ENCODE peak calls at places on chromosomes 5 and 9, in ten cellular contexts. One of them, this sample, is unnamed.
A peak's percentile ranks its signal among the peaks of the same experiment; 100 is the strongest.

GRCh38 chr5:72951850-72952468 is 3.9 kb upstream of the FCHO2 start:
- DNase-seq in astrocyte of the spinal cord: peak; percentile 55
- DNase-seq in left kidney: no peak
- DNase-seq in stimulated activated CD4-positive, alpha-beta T cell treated with anti-CD3 and anti-CD28 coated beads, TNF-alpha, amount 100 ng/mL, for 1 hour: no peak
- DNase-seq in DMS 273 treated with DMSO at 0.1 percent for 48 hours: no peak
- DNase-seq in frontal cortex: no peak
- DNase-seq in stimulated activated CD8-positive, alpha-beta memory T cell treated with anti-CD3 and anti-CD28 coated beads, Interleukin-4, amount 100 ng/mL, for 24 hours: no peak
- DNase-seq in lung: no peak
- DNase-seq in A549: peak; percentile 41
- DNase-seq in activated CD8-positive, alpha-beta memory T cell treated with anti-CD3 and anti-CD28 coated beads, Interleukin-2, amount 50 U/mL, for 4 hours: no peak
- DNase-seq in this sample: no peak

GRCh38 chr9:21591221-21592062 is 109.3 kb upstream of the IFNE start:
- DNase-seq in stimulated activated CD8-positive, alpha-beta memory T cell treated with anti-CD3 and anti-CD28 coated beads, Interleukin-4, amount 100 ng/mL, for 24 hours: peak; percentile 28
- DNase-seq in stimulated activated CD4-positive, alpha-beta T cell treated with anti-CD3 and anti-CD28 coated beads, TNF-alpha, amount 100 ng/mL, for 1 hour: no peak
- DNase-seq in lung: peak; percentile 33
- DNase-seq in frontal cortex: no peak
- DNase-seq in DMS 273 treated with DMSO at 0.1 percent for 48 hours: no peak
- DNase-seq in activated CD8-positive, alpha-beta memory T cell treated with anti-CD3 and anti-CD28 coated beads, Interleukin-2, amount 50 U/mL, for 4 hours: peak; percentile 44
- DNase-seq in astrocyte of the spinal cord: peak; percentile 98
- DNase-seq in left kidney: no peak
- DNase-seq in A549: peak; percentile 74
- DNase-seq in this sample: no peak

GRCh38 chr5:157343842-157344790 is 78.2 kb downstream of the CYFIP2 start:
- DNase-seq in stimulated activated CD8-positive, alpha-beta memory T cell treated with anti-CD3 and anti-CD28 coated beads, Interleukin-4, amount 100 ng/mL, for 24 hours: no peak
- DNase-seq in lung: no peak
- DNase-seq in DMS 273 treated with DMSO at 0.1 percent for 48 hours: no peak
- DNase-seq in A549: no peak
- DNase-seq in astrocyte of the spinal cord: no peak
- DNase-seq in activated CD8-positive, alpha-beta memory T cell treated with anti-CD3 and anti-CD28 coated beads, Interleukin-2, amount 50 U/mL, for 4 hours: no peak
- DNase-seq in frontal cortex: no peak
- DNase-seq in left kidney: no peak
- DNase-seq in stimulated activated CD4-positive, alpha-beta T cell treated with anti-CD3 and anti-CD28 coated beads, TNF-alpha, amount 100 ng/mL, for 1 hour: no peak
- DNase-seq in this sample: no peak

GRCh38 chr9:85522459-85523092 is 219.2 kb downstream of the AGTPBP1 start:
- DNase-seq in frontal cortex: no peak
- DNase-seq in DMS 273 treated with DMSO at 0.1 percent for 48 hours: peak; percentile 9
- DNase-seq in stimulated activated CD4-positive, alpha-beta T cell treated with anti-CD3 and anti-CD28 coated beads, TNF-alpha, amount 100 ng/mL, for 1 hour: no peak
- DNase-seq in lung: no peak
- DNase-seq in activated CD8-positive, alpha-beta memory T cell treated with anti-CD3 and anti-CD28 coated beads, Interleukin-2, amount 50 U/mL, for 4 hours: no peak
- DNase-seq in left kidney: peak; percentile 85
- DNase-seq in stimulated activated CD8-positive, alpha-beta memory T cell treated with anti-CD3 and anti-CD28 coated beads, Interleukin-4, amount 100 ng/mL, for 24 hours: peak; percentile 7
- DNase-seq in astrocyte of the spinal cord: peak; percentile 43
- DNase-seq in A549: peak; percentile 25
- DNase-seq in this sample: peak; percentile 55

GRCh38 chr5:169767938-169768337 is 130.9 kb downstream of the DOCK2 start:
- DNase-seq in astrocyte of the spinal cord: no peak
- DNase-seq in lung: no peak
- DNase-seq in frontal cortex: no peak
- DNase-seq in A549: no peak
- DNase-seq in stimulated activated CD4-positive, alpha-beta T cell treated with anti-CD3 and anti-CD28 coated beads, TNF-alpha, amount 100 ng/mL, for 1 hour: no peak
- DNase-seq in DMS 273 treated with DMSO at 0.1 percent for 48 hours: no peak
- DNase-seq in stimulated activated CD8-positive, alpha-beta memory T cell treated with anti-CD3 and anti-CD28 coated beads, Interleukin-4, amount 100 ng/mL, for 24 hours: no peak
- DNase-seq in activated CD8-positive, alpha-beta memory T cell treated with anti-CD3 and anti-CD28 coated beads, Interleukin-2, amount 50 U/mL, for 4 hours: no peak
- DNase-seq in left kidney: peak; percentile 47
- DNase-seq in this sample: no peak

GRCh38 chr5:40137223-40137622 is 542.5 kb upstream of the PTGER4 start:
- DNase-seq in frontal cortex: no peak
- DNase-seq in A549: no peak
- DNase-seq in lung: no peak
- DNase-seq in activated CD8-positive, alpha-beta memory T cell treated with anti-CD3 and anti-CD28 coated beads, Interleukin-2, amount 50 U/mL, for 4 hours: no peak
- DNase-seq in DMS 273 treated with DMSO at 0.1 percent for 48 hours: no peak
- DNase-seq in stimulated activated CD4-positive, alpha-beta T cell treated with anti-CD3 and anti-CD28 coated beads, TNF-alpha, amount 100 ng/mL, for 1 hour: no peak
- DNase-seq in astrocyte of the spinal cord: no peak
- DNase-seq in stimulated activated CD8-positive, alpha-beta memory T cell treated with anti-CD3 and anti-CD28 coated beads, Interleukin-4, amount 100 ng/mL, for 24 hours: no peak
- DNase-seq in left kidney: peak; percentile 4
- DNase-seq in this sample: no peak

GRCh38 chr5:159198063-159199036 is 11.0 kb downstream of the RNF145 start:
- DNase-seq in DMS 273 treated with DMSO at 0.1 percent for 48 hours: no peak
- DNase-seq in activated CD8-positive, alpha-beta memory T cell treated with anti-CD3 and anti-CD28 coated beads, Interleukin-2, amount 50 U/mL, for 4 hours: no peak
- DNase-seq in stimulated activated CD8-positive, alpha-beta memory T cell treated with anti-CD3 and anti-CD28 coated beads, Interleukin-4, amount 100 ng/mL, for 24 hours: no peak
- DNase-seq in frontal cortex: no peak
- DNase-seq in lung: no peak
- DNase-seq in left kidney: no peak
- DNase-seq in astrocyte of the spinal cord: no peak
- DNase-seq in stimulated activated CD4-positive, alpha-beta T cell treated with anti-CD3 and anti-CD28 coated beads, TNF-alpha, amount 100 ng/mL, for 1 hour: no peak
- DNase-seq in A549: no peak
- DNase-seq in this sample: no peak

GRCh38 chr9:100294806-100295205 is 57.9 kb downstream of the TEX10 start:
- DNase-seq in frontal cortex: no peak
- DNase-seq in astrocyte of the spinal cord: no peak
- DNase-seq in DMS 273 treated with DMSO at 0.1 percent for 48 hours: no peak
- DNase-seq in lung: no peak
- DNase-seq in left kidney: no peak
- DNase-seq in stimulated activated CD4-positive, alpha-beta T cell treated with anti-CD3 and anti-CD28 coated beads, TNF-alpha, amount 100 ng/mL, for 1 hour: no peak
- DNase-seq in activated CD8-positive, alpha-beta memory T cell treated with anti-CD3 and anti-CD28 coated beads, Interleukin-2, amount 50 U/mL, for 4 hours: no peak
- DNase-seq in stimulated activated CD8-positive, alpha-beta memory T cell treated with anti-CD3 and anti-CD28 coated beads, Interleukin-4, amount 100 ng/mL, for 24 hours: no peak
- DNase-seq in A549: no peak
- DNase-seq in this sample: no peak

GRCh38 chr5:84017704-84018240 is 297.1 kb upstream of the HAPLN1 start:
- DNase-seq in left kidney: no peak
- DNase-seq in frontal cortex: no peak
- DNase-seq in lung: no peak
- DNase-seq in activated CD8-positive, alpha-beta memory T cell treated with anti-CD3 and anti-CD28 coated beads, Interleukin-2, amount 50 U/mL, for 4 hours: no peak
- DNase-seq in DMS 273 treated with DMSO at 0.1 percent for 48 hours: no peak
- DNase-seq in astrocyte of the spinal cord: peak; percentile 33
- DNase-seq in stimulated activated CD8-positive, alpha-beta memory T cell treated with anti-CD3 and anti-CD28 coated beads, Interleukin-4, amount 100 ng/mL, for 24 hours: no peak
- DNase-seq in stimulated activated CD4-positive, alpha-beta T cell treated with anti-CD3 and anti-CD28 coated beads, TNF-alpha, amount 100 ng/mL, for 1 hour: no peak
- DNase-seq in A549: no peak
- DNase-seq in this sample: no peak

GRCh38 chr9:4828776-4829175 is 36.0 kb downstream of the RCL1 start:
- DNase-seq in DMS 273 treated with DMSO at 0.1 percent for 48 hours: no peak
- DNase-seq in astrocyte of the spinal cord: peak; percentile 56
- DNase-seq in stimulated activated CD4-positive, alpha-beta T cell treated with anti-CD3 and anti-CD28 coated beads, TNF-alpha, amount 100 ng/mL, for 1 hour: no peak
- DNase-seq in frontal cortex: no peak
- DNase-seq in activated CD8-positive, alpha-beta memory T cell treated with anti-CD3 and anti-CD28 coated beads, Interleukin-2, amount 50 U/mL, for 4 hours: no peak
- DNase-seq in lung: no peak
- DNase-seq in stimulated activated CD8-positive, alpha-beta memory T cell treated with anti-CD3 and anti-CD28 coated beads, Interleukin-4, amount 100 ng/mL, for 24 hours: no peak
- DNase-seq in left kidney: no peak
- DNase-seq in A549: no peak
- DNase-seq in this sample: no peak

GRCh38 chr5:77893225-77893860 is 117.2 kb upstream of the TBCA start:
- DNase-seq in lung: no peak
- DNase-seq in frontal cortex: no peak
- DNase-seq in activated CD8-positive, alpha-beta memory T cell treated with anti-CD3 and anti-CD28 coated beads, Interleukin-2, amount 50 U/mL, for 4 hours: no peak
- DNase-seq in astrocyte of the spinal cord: peak; percentile 98
- DNase-seq in stimulated activated CD8-positive, alpha-beta memory T cell treated with anti-CD3 and anti-CD28 coated beads, Interleukin-4, amount 100 ng/mL, for 24 hours: no peak
- DNase-seq in A549: peak; percentile 83
- DNase-seq in stimulated activated CD4-positive, alpha-beta T cell treated with anti-CD3 and anti-CD28 coated beads, TNF-alpha, amount 100 ng/mL, for 1 hour: no peak
- DNase-seq in DMS 273 treated with DMSO at 0.1 percent for 48 hours: no peak
- DNase-seq in left kidney: no peak
- DNase-seq in this sample: no peak

GRCh38 chr9:75185585-75186170 is 97.4 kb downstream of the OSTF1 start:
- DNase-seq in activated CD8-positive, alpha-beta memory T cell treated with anti-CD3 and anti-CD28 coated beads, Interleukin-2, amount 50 U/mL, for 4 hours: peak; percentile 49
- DNase-seq in DMS 273 treated with DMSO at 0.1 percent for 48 hours: no peak
- DNase-seq in A549: peak; percentile 29
- DNase-seq in stimulated activated CD8-positive, alpha-beta memory T cell treated with anti-CD3 and anti-CD28 coated beads, Interleukin-4, amount 100 ng/mL, for 24 hours: peak; percentile 12
- DNase-seq in stimulated activated CD4-positive, alpha-beta T cell treated with anti-CD3 and anti-CD28 coated beads, TNF-alpha, amount 100 ng/mL, for 1 hour: no peak
- DNase-seq in left kidney: peak; percentile 55
- DNase-seq in astrocyte of the spinal cord: no peak
- DNase-seq in lung: no peak
- DNase-seq in frontal cortex: no peak
- DNase-seq in this sample: peak; percentile 42

GRCh38 chr9:87184956-87185642 is 237.8 kb upstream of the GAS1 start:
- DNase-seq in activated CD8-positive, alpha-beta memory T cell treated with anti-CD3 and anti-CD28 coated beads, Interleukin-2, amount 50 U/mL, for 4 hours: no peak
- DNase-seq in left kidney: no peak
- DNase-seq in stimulated activated CD8-positive, alpha-beta memory T cell treated with anti-CD3 and anti-CD28 coated beads, Interleukin-4, amount 100 ng/mL, for 24 hours: no peak
- DNase-seq in lung: no peak
- DNase-seq in frontal cortex: no peak
- DNase-seq in astrocyte of the spinal cord: peak; percentile 80
- DNase-seq in DMS 273 treated with DMSO at 0.1 percent for 48 hours: no peak
- DNase-seq in stimulated activated CD4-positive, alpha-beta T cell treated with anti-CD3 and anti-CD28 coated beads, TNF-alpha, amount 100 ng/mL, for 1 hour: no peak
- DNase-seq in A549: no peak
- DNase-seq in this sample: no peak

GRCh38 chr5:158928405-158928804 is 171.3 kb downstream of the EBF1 start:
- DNase-seq in stimulated activated CD8-positive, alpha-beta memory T cell treated with anti-CD3 and anti-CD28 coated beads, Interleukin-4, amount 100 ng/mL, for 24 hours: no peak
- DNase-seq in frontal cortex: no peak
- DNase-seq in left kidney: peak; percentile 65
- DNase-seq in activated CD8-positive, alpha-beta memory T cell treated with anti-CD3 and anti-CD28 coated beads, Interleukin-2, amount 50 U/mL, for 4 hours: no peak
- DNase-seq in lung: no peak
- DNase-seq in DMS 273 treated with DMSO at 0.1 percent for 48 hours: no peak
- DNase-seq in astrocyte of the spinal cord: no peak
- DNase-seq in A549: no peak
- DNase-seq in stimulated activated CD4-positive, alpha-beta T cell treated with anti-CD3 and anti-CD28 coated beads, TNF-alpha, amount 100 ng/mL, for 1 hour: no peak
- DNase-seq in this sample: no peak

GRCh38 chr5:1883120-1883924 is 597 bp upstream of the IRX4 start:
- DNase-seq in DMS 273 treated with DMSO at 0.1 percent for 48 hours: no peak
- DNase-seq in left kidney: no peak
- DNase-seq in lung: no peak
- DNase-seq in stimulated activated CD4-positive, alpha-beta T cell treated with anti-CD3 and anti-CD28 coated beads, TNF-alpha, amount 100 ng/mL, for 1 hour: no peak
- DNase-seq in A549: peak; percentile 77
- DNase-seq in stimulated activated CD8-positive, alpha-beta memory T cell treated with anti-CD3 and anti-CD28 coated beads, Interleukin-4, amount 100 ng/mL, for 24 hours: no peak
- DNase-seq in activated CD8-positive, alpha-beta memory T cell treated with anti-CD3 and anti-CD28 coated beads, Interleukin-2, amount 50 U/mL, for 4 hours: no peak
- DNase-seq in astrocyte of the spinal cord: no peak
- DNase-seq in frontal cortex: no peak
- DNase-seq in this sample: no peak

GRCh38 chr9:109868222-109868621 is 88.2 kb downstream of the PALM2AKAP2 start:
- DNase-seq in lung: no peak
- DNase-seq in stimulated activated CD4-positive, alpha-beta T cell treated with anti-CD3 and anti-CD28 coated beads, TNF-alpha, amount 100 ng/mL, for 1 hour: no peak
- DNase-seq in A549: no peak
- DNase-seq in left kidney: no peak
- DNase-seq in DMS 273 treated with DMSO at 0.1 percent for 48 hours: no peak
- DNase-seq in frontal cortex: no peak
- DNase-seq in stimulated activated CD8-positive, alpha-beta memory T cell treated with anti-CD3 and anti-CD28 coated beads, Interleukin-4, amount 100 ng/mL, for 24 hours: no peak
- DNase-seq in activated CD8-positive, alpha-beta memory T cell treated with anti-CD3 and anti-CD28 coated beads, Interleukin-2, amount 50 U/mL, for 4 hours: no peak
- DNase-seq in astrocyte of the spinal cord: peak; percentile 23
- DNase-seq in this sample: no peak

GRCh38 chr9:92790542-92791527 is 26.2 kb upstream of the BICD2 start:
- DNase-seq in frontal cortex: peak; percentile 63
- DNase-seq in A549: peak; percentile 69
- DNase-seq in activated CD8-positive, alpha-beta memory T cell treated with anti-CD3 and anti-CD28 coated beads, Interleukin-2, amount 50 U/mL, for 4 hours: peak; percentile 78
- DNase-seq in DMS 273 treated with DMSO at 0.1 percent for 48 hours: no peak
- DNase-seq in astrocyte of the spinal cord: peak; percentile 80
- DNase-seq in lung: peak; percentile 76
- DNase-seq in stimulated activated CD8-positive, alpha-beta memory T cell treated with anti-CD3 and anti-CD28 coated beads, Interleukin-4, amount 100 ng/mL, for 24 hours: peak; percentile 59
- DNase-seq in stimulated activated CD4-positive, alpha-beta T cell treated with anti-CD3 and anti-CD28 coated beads, TNF-alpha, amount 100 ng/mL, for 1 hour: peak; percentile 59
- DNase-seq in left kidney: peak; percentile 91
- DNase-seq in this sample: peak; percentile 81

GRCh38 chr5:36301858-36302603 is at the start of gene RANBP3L:
- DNase-seq in DMS 273 treated with DMSO at 0.1 percent for 48 hours: peak; percentile 63
- DNase-seq in left kidney: peak; percentile 79
- DNase-seq in A549: no peak
- DNase-seq in frontal cortex: no peak
- DNase-seq in stimulated activated CD4-positive, alpha-beta T cell treated with anti-CD3 and anti-CD28 coated beads, TNF-alpha, amount 100 ng/mL, for 1 hour: no peak
- DNase-seq in activated CD8-positive, alpha-beta memory T cell treated with anti-CD3 and anti-CD28 coated beads, Interleukin-2, amount 50 U/mL, for 4 hours: no peak
- DNase-seq in lung: no peak
- DNase-seq in astrocyte of the spinal cord: peak; percentile 79
- DNase-seq in stimulated activated CD8-positive, alpha-beta memory T cell treated with anti-CD3 and anti-CD28 coated beads, Interleukin-4, amount 100 ng/mL, for 24 hours: no peak
- DNase-seq in this sample: no peak

GRCh38 chr5:17190799-17191391 is 26.5 kb upstream of the BASP1 start:
- DNase-seq in frontal cortex: no peak
- DNase-seq in activated CD8-positive, alpha-beta memory T cell treated with anti-CD3 and anti-CD28 coated beads, Interleukin-2, amount 50 U/mL, for 4 hours: no peak
- DNase-seq in DMS 273 treated with DMSO at 0.1 percent for 48 hours: no peak
- DNase-seq in stimulated activated CD8-positive, alpha-beta memory T cell treated with anti-CD3 and anti-CD28 coated beads, Interleukin-4, amount 100 ng/mL, for 24 hours: no peak
- DNase-seq in lung: no peak
- DNase-seq in stimulated activated CD4-positive, alpha-beta T cell treated with anti-CD3 and anti-CD28 coated beads, TNF-alpha, amount 100 ng/mL, for 1 hour: no peak
- DNase-seq in A549: no peak
- DNase-seq in left kidney: no peak
- DNase-seq in astrocyte of the spinal cord: no peak
- DNase-seq in this sample: no peak

GRCh38 chr9:117412006-117412715 is 2.7 kb downstream of the ASTN2 start:
- DNase-seq in A549: no peak
- DNase-seq in astrocyte of the spinal cord: no peak
- DNase-seq in frontal cortex: no peak
- DNase-seq in left kidney: no peak
- DNase-seq in DMS 273 treated with DMSO at 0.1 percent for 48 hours: peak; percentile 51
- DNase-seq in stimulated activated CD8-positive, alpha-beta memory T cell treated with anti-CD3 and anti-CD28 coated beads, Interleukin-4, amount 100 ng/mL, for 24 hours: no peak
- DNase-seq in lung: no peak
- DNase-seq in stimulated activated CD4-positive, alpha-beta T cell treated with anti-CD3 and anti-CD28 coated beads, TNF-alpha, amount 100 ng/mL, for 1 hour: no peak
- DNase-seq in activated CD8-positive, alpha-beta memory T cell treated with anti-CD3 and anti-CD28 coated beads, Interleukin-2, amount 50 U/mL, for 4 hours: no peak
- DNase-seq in this sample: no peak

GRCh38 chr9:87108639-87109038 is 161.3 kb upstream of the GAS1 start:
- DNase-seq in left kidney: peak; percentile 19
- DNase-seq in stimulated activated CD4-positive, alpha-beta T cell treated with anti-CD3 and anti-CD28 coated beads, TNF-alpha, amount 100 ng/mL, for 1 hour: no peak
- DNase-seq in frontal cortex: no peak
- DNase-seq in stimulated activated CD8-positive, alpha-beta memory T cell treated with anti-CD3 and anti-CD28 coated beads, Interleukin-4, amount 100 ng/mL, for 24 hours: no peak
- DNase-seq in DMS 273 treated with DMSO at 0.1 percent for 48 hours: no peak
- DNase-seq in astrocyte of the spinal cord: no peak
- DNase-seq in activated CD8-positive, alpha-beta memory T cell treated with anti-CD3 and anti-CD28 coated beads, Interleukin-2, amount 50 U/mL, for 4 hours: no peak
- DNase-seq in lung: no peak
- DNase-seq in A549: no peak
- DNase-seq in this sample: no peak

GRCh38 chr9:131394464-131395026 is 659 bp downstream of the PRRC2B start:
- DNase-seq in stimulated activated CD8-positive, alpha-beta memory T cell treated with anti-CD3 and anti-CD28 coated beads, Interleukin-4, amount 100 ng/mL, for 24 hours: no peak
- DNase-seq in astrocyte of the spinal cord: no peak
- DNase-seq in A549: no peak
- DNase-seq in activated CD8-positive, alpha-beta memory T cell treated with anti-CD3 and anti-CD28 coated beads, Interleukin-2, amount 50 U/mL, for 4 hours: peak; percentile 51
- DNase-seq in stimulated activated CD4-positive, alpha-beta T cell treated with anti-CD3 and anti-CD28 coated beads, TNF-alpha, amount 100 ng/mL, for 1 hour: no peak
- DNase-seq in left kidney: peak; percentile 70
- DNase-seq in frontal cortex: peak; percentile 69
- DNase-seq in DMS 273 treated with DMSO at 0.1 percent for 48 hours: no peak
- DNase-seq in lung: no peak
- DNase-seq in this sample: no peak

GRCh38 chr5:56159521-56159947 is 73.6 kb downstream of the ANKRD55 start:
- DNase-seq in left kidney: no peak
- DNase-seq in lung: no peak
- DNase-seq in activated CD8-positive, alpha-beta memory T cell treated with anti-CD3 and anti-CD28 coated beads, Interleukin-2, amount 50 U/mL, for 4 hours: no peak
- DNase-seq in DMS 273 treated with DMSO at 0.1 percent for 48 hours: no peak
- DNase-seq in frontal cortex: no peak
- DNase-seq in stimulated activated CD8-positive, alpha-beta memory T cell treated with anti-CD3 and anti-CD28 coated beads, Interleukin-4, amount 100 ng/mL, for 24 hours: no peak
- DNase-seq in stimulated activated CD4-positive, alpha-beta T cell treated with anti-CD3 and anti-CD28 coated beads, TNF-alpha, amount 100 ng/mL, for 1 hour: no peak
- DNase-seq in astrocyte of the spinal cord: no peak
- DNase-seq in A549: no peak
- DNase-seq in this sample: no peak

GRCh38 chr9:3527653-3527960 is 1.8 kb upstream of the RFX3 start:
- DNase-seq in astrocyte of the spinal cord: no peak
- DNase-seq in activated CD8-positive, alpha-beta memory T cell treated with anti-CD3 and anti-CD28 coated beads, Interleukin-2, amount 50 U/mL, for 4 hours: no peak
- DNase-seq in A549: no peak
- DNase-seq in stimulated activated CD4-positive, alpha-beta T cell treated with anti-CD3 and anti-CD28 coated beads, TNF-alpha, amount 100 ng/mL, for 1 hour: no peak
- DNase-seq in frontal cortex: no peak
- DNase-seq in DMS 273 treated with DMSO at 0.1 percent for 48 hours: no peak
- DNase-seq in left kidney: no peak
- DNase-seq in lung: no peak
- DNase-seq in stimulated activated CD8-positive, alpha-beta memory T cell treated with anti-CD3 and anti-CD28 coated beads, Interleukin-4, amount 100 ng/mL, for 24 hours: no peak
- DNase-seq in this sample: no peak